ENCODE peak calls at places on chromosome 20, in four cellular contexts. O is body of pancreas, Y is A549, N is ovary. B is an unnamed sample.

GRCh38 chr20:19785173-19785799 is 27.2 kb downstream of the RIN2 start:
- DNase-seq in O (no peak), Y (peak), N (no peak), B (no peak)

GRCh38 chr20:25178563-25179438 is 16.7 kb upstream of the ENTPD6 start:
- DNase-seq in O (peak), Y (peak), N (peak), B (peak)

GRCh38 chr20:38658879-38659612 is 57.4 kb downstream of the ARHGAP40 start:
- DNase-seq in O (peak), Y (peak), N (no peak), B (no peak)

GRCh38 chr20:37846573-37846972 is 56.4 kb upstream of the VSTM2L start:
- DNase-seq in O (no peak), Y (no peak), N (no peak), B (no peak)

GRCh38 chr20:59207742-59208357 is 44.2 kb downstream of the ZNF831 start:
- DNase-seq in O (no peak), Y (peak), N (no peak), B (peak)

GRCh38 chr20:43726811-43727338 is at the start of gene GTSF1L:
- DNase-seq in O (no peak), Y (no peak), N (no peak), B (peak)

GRCh38 chr20:44909872-44910689 is at the start of gene PABPC1L:
- DNase-seq in O (peak), Y (peak), N (peak), B (peak)

GRCh38 chr20:47989957-47990356 is 204.7 kb upstream of the SULF2 start:
- DNase-seq in O (no peak), Y (no peak), N (no peak), B (no peak)

GRCh38 chr20:2741881-2742280 is 49.3 kb downstream of the EBF4 start:
- DNase-seq in O (no peak), Y (no peak), N (no peak), B (no peak)

GRCh38 chr20:62062661-62063600 is 2.8 kb downstream of the TAF4 start:
- DNase-seq in O (no peak), Y (no peak), N (no peak), B (no peak)

GRCh38 chr20:61304750-61305149 is 52.7 kb downstream of the CDH4 start:
- DNase-seq in O (no peak), Y (no peak), N (no peak), B (no peak)

GRCh38 chr20:10508060-10508459 is 73.0 kb downstream of the SLX4IP start:
- DNase-seq in O (peak), Y (no peak), N (no peak), B (peak)

GRCh38 chr20:18466894-18467678 is at the start of the genes DZANK1 and POLR3F:
- DNase-seq in O (peak), Y (peak), N (peak), B (peak)
- TF ChIP-seq POLR2A in O (peak), Y (peak), N (peak), B (peak)

DNA sequence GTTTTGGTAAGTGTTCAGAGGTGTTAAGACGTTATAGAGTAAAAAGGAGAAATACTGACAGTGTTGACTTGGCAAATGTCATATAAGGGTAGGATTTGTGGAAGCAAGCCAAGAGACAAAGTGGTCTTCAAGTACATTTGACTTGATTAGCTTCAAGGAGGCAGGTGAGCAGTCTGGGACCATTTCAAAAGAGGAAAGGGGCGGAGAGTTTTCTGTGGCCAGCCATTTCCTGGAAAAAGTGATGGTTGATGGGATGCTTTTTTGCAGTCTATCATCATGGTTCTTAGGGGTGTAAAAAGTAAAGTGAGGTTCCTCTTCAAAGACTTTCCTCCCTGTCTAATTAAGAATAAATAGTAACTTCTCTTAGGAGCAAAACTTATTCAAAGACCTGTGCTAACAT is 28.7 kb downstream of the FKBP1A start:
- DNase-seq in O (no peak), Y (no peak), N (no peak), B (no peak)
- TF ChIP-seq POLR2A in O (no peak), Y (no peak), N (no peak), B (no peak)

GRCh38 chr20:33731693-33732165 is at the start of gene ZNF341:
- DNase-seq in O (peak), Y (peak), N (peak), B (peak)
- TF ChIP-seq POLR2A in O (no peak), Y (no peak), N (no peak), B (peak)

GRCh38 chr20:63274381-63275228 is 2.0 kb downstream of the ARFGAP1 start:
- DNase-seq in O (peak), Y (no peak), N (no peak), B (no peak)

GRCh38 chr20:63273635-63274380 is 1.2 kb downstream of the ARFGAP1 start:
- DNase-seq in O (no peak), Y (peak), N (no peak), B (peak)

GRCh38 chr20:63273180-63273579 is 567 bp downstream of the ARFGAP1 start:
- DNase-seq in O (no peak), Y (no peak), N (no peak), B (no peak)

GRCh38 chr20:63270606-63271325 is 1.8 kb upstream of the ARFGAP1 start:
- DNase-seq in O (no peak), Y (no peak), N (no peak), B (no peak)

GRCh38 chr20:63272105-63273078 is at the start of gene ARFGAP1:
- DNase-seq in O (peak), Y (peak), N (peak), B (peak)
- TF ChIP-seq POLR2A in O (peak), Y (peak), N (peak), B (peak)

GRCh38 chr20:41617931-41618806 is at the start of gene CHD6:
- DNase-seq in O (peak), Y (peak), N (peak), B (peak)
- TF ChIP-seq POLR2A in O (no peak), Y (no peak), N (no peak), B (no peak)